ENCODE peak calls at places on chromosomes 6 and 20, in nine cellular contexts. B is glutamatergic neuron, A is dorsolateral prefrontal cortex, K is fibroblast of lung, L is astrocyte, T is omental fat pad, V is IMR-90, U is nephron progenitor cell, M is OCI-LY7. Z is an unnamed sample.

GRCh38 chr6:44297063-44298038 is 15.8 kb downstream of the AARS2 start:
- DNase-seq in B (peak; percentile 81), A (no peak), K (no peak), L (no peak), T (no peak), V (peak; percentile 29), U (peak; percentile 80), M (no peak), Z (peak; percentile 39)

GRCh38 chr20:53524589-53525311 is 68.9 kb downstream of the ZNF217 start:
- DNase-seq in B (peak; percentile 21), A (no peak), K (no peak), L (no peak), T (no peak), V (no peak), U (peak; percentile 19), M (no peak), Z (no peak)

GRCh38 chr6:112188906-112189305 is 65.5 kb downstream of the LAMA4 start:
- DNase-seq in B (no peak), A (no peak), K (peak; percentile 40), L (peak; percentile 72), T (no peak), V (peak; percentile 44), U (no peak), M (no peak), Z (no peak)

GRCh38 chr6:81743649-81744048 is 8.8 kb downstream of the TENT5A start:
- DNase-seq in B (no peak), A (no peak), K (no peak), L (peak; percentile 59), T (no peak), V (no peak), U (no peak), M (no peak), Z (no peak)

GRCh38 chr20:58721951-58722371 is 29.4 kb downstream of the NPEPL1 start:
- DNase-seq in B (no peak), A (no peak), K (no peak), L (no peak), T (no peak), V (no peak), U (no peak), M (no peak), Z (peak; percentile 25)

GRCh38 chr20:62354031-62354808 is 12.9 kb downstream of the LAMA5 start:
- DNase-seq in B (peak; percentile 72), A (no peak), K (no peak), L (no peak), T (no peak), V (no peak), U (no peak), M (no peak), Z (no peak)

GRCh38 chr6:152952866-152953509 is 29.9 kb downstream of the FBXO5 start:
- DNase-seq in B (no peak), A (no peak), K (peak; percentile 68), L (peak; percentile 32), T (no peak), V (peak; percentile 63), U (no peak), M (peak; percentile 46), Z (no peak)

GRCh38 chr6:93858213-93858612 is 438.9 kb upstream of the EPHA7 start:
- DNase-seq in B (no peak), A (no peak), K (no peak), L (no peak), T (no peak), V (no peak), U (no peak), M (no peak), Z (no peak)

GRCh38 chr6:136547336-136547735 is 2.9 kb downstream of the MAP7 start:
- DNase-seq in B (no peak), A (no peak), K (peak; percentile 55), L (peak; percentile 26), T (no peak), V (peak; percentile 63), U (no peak), M (no peak), Z (no peak)

GRCh38 chr6:131041814-131042213 is 21.2 kb downstream of the EPB41L2 start:
- DNase-seq in B (no peak), A (no peak), K (peak; percentile 31), L (peak; percentile 29), T (no peak), V (peak; percentile 37), U (no peak), M (no peak), Z (no peak)

DNA sequence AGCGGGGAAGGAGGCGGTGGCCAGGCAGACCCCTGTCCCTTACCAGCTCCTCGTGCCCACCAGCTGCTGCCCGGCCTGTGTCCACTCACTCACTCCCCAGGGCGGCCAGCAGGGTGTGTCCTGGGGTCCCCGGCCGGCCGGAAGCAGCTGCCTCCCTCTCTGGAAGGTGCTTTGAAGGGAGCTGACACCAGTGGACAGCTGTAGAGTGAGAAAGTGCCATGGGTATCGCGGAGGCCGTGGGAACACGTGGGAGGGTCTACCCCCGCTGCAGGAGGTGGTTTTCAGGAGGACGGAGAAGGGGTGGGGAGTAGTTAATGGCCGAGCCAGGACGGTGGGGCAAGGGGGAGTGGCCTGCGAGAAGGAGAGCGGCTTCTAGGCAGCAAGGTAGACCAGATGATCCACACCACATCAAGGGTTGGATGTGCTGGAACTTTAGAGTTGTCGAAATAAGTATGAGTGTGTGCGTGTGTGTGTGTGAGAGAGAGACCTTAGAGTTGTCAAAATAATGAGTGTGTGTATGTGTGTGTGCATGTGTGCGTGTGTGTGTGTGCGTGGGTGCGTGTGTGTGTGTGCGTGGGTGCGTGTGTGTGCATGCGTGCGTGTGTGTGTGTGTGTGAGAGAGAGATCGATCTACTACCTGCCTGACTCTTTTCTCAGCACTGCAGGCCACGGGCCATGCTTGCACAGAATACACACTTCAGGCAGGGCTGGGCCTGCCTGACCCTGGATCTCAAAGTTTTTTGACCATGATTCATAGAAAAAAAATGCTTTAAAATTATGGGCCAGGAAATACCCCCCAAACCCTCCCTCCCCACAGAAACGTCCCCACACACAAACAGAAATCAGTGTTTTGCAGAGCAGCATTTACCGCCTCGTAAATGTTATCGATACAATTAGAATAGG is 43.9 kb downstream of the CDH4 start:
- DNase-seq in B (no peak), A (no peak), K (no peak), L (no peak), T (no peak), V (no peak), U (peak; percentile 37), M (no peak), Z (no peak)
- TF ChIP-seq CTCF in B (no peak), A (no peak), K (no peak), L (no peak), T (no peak), V (no peak), U (no peak), M (no peak), Z (no peak)

GRCh38 chr20:56710125-56710524 is 81.0 kb downstream of the TFAP2C start:
- DNase-seq in B (no peak), A (no peak), K (no peak), L (no peak), T (no peak), V (no peak), U (no peak), M (no peak), Z (no peak)
- TF ChIP-seq CTCF in B (no peak), A (no peak), K (no peak), L (no peak), T (no peak), V (no peak), U (no peak), M (no peak), Z (no peak)

DNA sequence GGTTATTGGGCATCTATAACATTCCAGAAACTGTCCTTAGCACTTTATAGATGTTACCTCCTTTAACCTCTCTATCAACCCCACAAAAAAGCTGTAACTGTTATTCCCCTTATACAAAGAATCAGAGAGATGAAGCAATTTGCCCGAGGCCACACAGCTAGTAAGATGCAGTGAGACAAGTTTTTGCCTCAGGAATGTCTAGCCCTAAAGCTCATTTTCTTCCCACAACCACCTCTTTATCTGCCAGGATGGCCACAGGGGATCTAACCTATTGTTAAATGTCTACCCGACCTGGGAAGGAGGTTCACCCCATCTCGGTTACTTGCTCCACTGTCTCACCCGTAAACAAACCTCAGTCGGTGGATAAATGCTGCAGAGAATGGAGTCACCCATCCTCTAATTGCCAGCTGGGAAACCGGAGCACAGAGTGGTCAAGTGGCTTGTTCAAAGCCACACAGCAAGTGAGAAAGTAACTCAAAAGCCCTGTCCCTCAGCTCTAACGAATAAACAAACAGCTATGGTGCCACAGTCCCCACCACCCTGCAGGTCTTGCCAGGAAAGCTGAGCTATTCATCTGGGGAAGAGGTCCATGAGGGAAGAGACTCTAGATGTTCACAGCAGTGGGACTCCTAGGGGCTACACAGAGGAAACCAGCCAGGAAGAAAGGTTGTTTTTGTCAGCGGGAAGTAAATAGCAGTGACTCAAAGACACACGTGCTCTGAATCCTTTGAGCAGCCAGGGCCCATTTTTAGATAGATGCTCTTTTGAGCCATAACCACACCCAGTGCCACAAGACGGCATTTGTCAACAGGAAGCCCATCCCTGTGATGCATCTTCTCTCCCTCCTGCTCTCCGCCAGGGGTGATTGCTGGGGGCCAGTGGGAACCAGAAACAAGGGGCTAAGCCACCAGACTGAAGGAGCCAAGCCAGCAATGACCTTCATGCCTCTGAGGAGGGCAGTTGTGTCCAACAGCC is 32.2 kb upstream of the TCP11 start:
- DNase-seq in B (no peak), A (no peak), K (no peak), L (no peak), T (no peak), V (no peak), U (no peak), M (no peak), Z (no peak)
- TF ChIP-seq CTCF in B (no peak), A (no peak), K (no peak), L (no peak), T (no peak), V (no peak), U (no peak), M (no peak), Z (no peak)

GRCh38 chr20:34242879-34243278 is 1.7 kb downstream of the ASIP start:
- DNase-seq in B (no peak), A (no peak), K (no peak), L (no peak), T (no peak), V (no peak), U (no peak), M (no peak), Z (no peak)

GRCh38 chr20:34240698-34241615 is at the start of gene ASIP:
- DNase-seq in B (no peak), A (no peak), K (no peak), L (peak; percentile 34), T (no peak), V (no peak), U (no peak), M (peak; percentile 86), Z (no peak)

GRCh38 chr20:34250005-34250404 is 8.8 kb downstream of the ASIP start:
- DNase-seq in B (no peak), A (no peak), K (no peak), L (no peak), T (no peak), V (no peak), U (no peak), M (no peak), Z (no peak)

GRCh38 chr20:34249291-34249690 is 8.1 kb downstream of the ASIP start:
- DNase-seq in B (no peak), A (no peak), K (peak; percentile 75), L (peak; percentile 42), T (no peak), V (peak; percentile 71), U (no peak), M (no peak), Z (no peak)

DNA sequence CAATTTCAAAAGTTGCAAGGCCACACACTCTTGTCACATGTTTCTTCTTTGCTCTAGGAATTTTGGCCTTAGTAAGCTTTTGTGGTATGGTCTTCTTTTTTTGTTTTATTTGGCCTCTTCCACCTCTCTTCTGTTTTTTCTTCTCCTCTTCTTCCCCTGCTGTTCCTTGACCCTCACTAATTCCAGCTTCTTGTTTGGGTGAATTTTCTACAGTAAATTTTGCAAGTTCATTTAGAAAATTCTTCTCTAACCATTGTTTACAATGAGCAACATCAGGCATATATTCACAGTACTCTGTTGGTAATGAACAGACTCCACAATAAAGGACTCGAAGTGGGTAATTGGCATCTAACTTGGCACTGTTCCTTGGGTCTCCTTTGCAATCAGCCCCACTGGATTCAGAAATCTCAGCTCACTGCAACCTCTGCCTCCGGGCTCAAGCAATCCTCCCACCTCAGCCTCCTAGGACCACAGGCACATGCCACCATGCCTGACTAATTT is 5.0 kb downstream of the ASIP start:
- DNase-seq in B (no peak), A (no peak), K (no peak), L (no peak), T (no peak), V (no peak), U (no peak), M (no peak), Z (no peak)
- TF ChIP-seq CTCF in B (no peak), A (no peak), K (no peak), L (no peak), T (no peak), V (no peak), U (no peak), M (no peak), Z (no peak)

Z was measured in stomach.